ENCODE peak calls at places on chromosomes 3 and 15, in eight cellular contexts. N is GM12878, C is GM23338, W is HepG2, H is SK-N-SH, V is Panc1, Z is HCT116, D is K562. I is an unnamed sample.

GRCh38 chr3:80688814-80689213 is 921.0 kb upstream of the ROBO1 start:
- DNase-seq in H (peak), V (no peak), Z (no peak), W (peak), D (no peak), C (peak), N (no peak), I (no peak)

GRCh38 chr3:141415959-141416358 is 47.7 kb downstream of the ZBTB38 start:
- DNase-seq in H (no peak), N (no peak), D (no peak), Z (no peak), C (no peak), V (no peak), W (no peak), I (no peak)

GRCh38 chr3:98901032-98901464 is 447 bp downstream of the DCBLD2 start:
- DNase-seq in W (peak), C (peak), D (peak), Z (no peak), V (no peak), H (peak), N (no peak), I (peak)

GRCh38 chr3:173789530-173789929 is 392.0 kb downstream of the NLGN1 start:
- DNase-seq in C (no peak), H (no peak), Z (no peak), W (no peak), D (no peak), N (no peak), V (no peak), I (no peak)

GRCh38 chr15:79088426-79089205 is 2.0 kb downstream of the RASGRF1 start:
- DNase-seq in N (no peak), V (no peak), W (no peak), C (no peak), D (no peak), Z (no peak), H (no peak), I (no peak)

GRCh38 chr3:13934813-13935212 is 54.9 kb upstream of the WNT7A start:
- DNase-seq in H (no peak), C (no peak), D (no peak), N (no peak), V (no peak), Z (no peak), W (no peak), I (no peak)

GRCh38 chr3:190697901-190698300 is 164.6 kb downstream of the GMNC start:
- DNase-seq in W (no peak), H (no peak), C (no peak), D (no peak), Z (no peak), N (no peak), V (no peak), I (no peak)

GRCh38 chr3:61158676-61159075 is 92.6 kb downstream of the FHIT start:
- DNase-seq in C (no peak), V (no peak), H (no peak), Z (no peak), N (no peak), D (no peak), W (no peak), I (no peak)

GRCh38 chr15:45314960-45315359 is 62.9 kb downstream of the SLC28A2 start:
- DNase-seq in Z (no peak), V (no peak), H (no peak), C (peak), N (no peak), W (no peak), D (peak), I (no peak)

GRCh38 chr15:75366163-75366562 is 2.2 kb downstream of the MAN2C1 start:
- DNase-seq in N (no peak), D (no peak), Z (no peak), W (no peak), C (no peak), V (no peak), H (no peak), I (no peak)

GRCh38 chr3:127135241-127136023 is 57.5 kb upstream of the PRR23E start:
- DNase-seq in C (peak), H (peak), W (no peak), V (no peak), N (no peak), Z (no peak), D (peak), I (no peak)

GRCh38 chr3:13542142-13542541 is 6.8 kb upstream of the FBLN2 start:
- DNase-seq in N (no peak), Z (no peak), C (no peak), H (no peak), V (no peak), D (no peak), W (no peak), I (no peak)

GRCh38 chr3:21803604-21804003 is 52.6 kb upstream of the ZNF385D start:
- DNase-seq in V (no peak), H (no peak), C (no peak), W (no peak), N (no peak), Z (no peak), D (no peak), I (no peak)

GRCh38 chr3:78275420-78275852 is 1235.5 kb downstream of the ROBO2 start:
- DNase-seq in N (no peak), D (no peak), W (no peak), Z (no peak), H (no peak), V (no peak), C (no peak), I (no peak)

GRCh38 chr3:10405816-10406215 is 84.9 kb upstream of the SEC13 start:
- DNase-seq in V (no peak), C (no peak), W (no peak), D (no peak), N (no peak), H (no peak), Z (no peak), I (no peak)

GRCh38 chr15:25456196-25456595 is 17.4 kb upstream of the UBE3A start:
- DNase-seq in N (no peak), V (no peak), H (no peak), W (no peak), D (no peak), C (no peak), Z (no peak), I (no peak)

GRCh38 chr3:87503901-87504498 is 227.6 kb upstream of the POU1F1 start:
- DNase-seq in H (peak), W (peak), N (no peak), C (peak), V (peak), D (peak), Z (peak), I (peak)

GRCh38 chr3:15958692-15959433 is 161.1 kb upstream of the ANKRD28 start:
- DNase-seq in N (no peak), H (peak), D (no peak), Z (no peak), V (no peak), W (no peak), C (no peak), I (no peak)

GRCh38 chr15:101026686-101027272 is 107.6 kb downstream of the LRRK1 start:
- DNase-seq in W (no peak), C (no peak), H (no peak), N (no peak), V (no peak), D (no peak), Z (no peak), I (no peak)

GRCh38 chr3:194134231-194134756 is 1.7 kb upstream of the HES1 start:
- DNase-seq in Z (no peak), D (peak), V (no peak), N (no peak), C (no peak), H (peak), W (no peak), I (peak)

GRCh38 chr3:86969500-86970189 is 21.3 kb downstream of the VGLL3 start:
- DNase-seq in Z (peak), N (no peak), C (peak), H (peak), V (no peak), W (peak), D (peak), I (peak)

GRCh38 chr3:134374791-134375541 is 719 bp upstream of the AMOTL2 start:
- DNase-seq in H (no peak), V (no peak), Z (no peak), W (peak), C (peak), D (no peak), N (no peak), I (no peak)

GRCh38 chr3:156478931-156479330 is 76.0 kb downstream of the SSR3 start:
- DNase-seq in V (no peak), N (no peak), D (no peak), Z (no peak), H (no peak), W (no peak), C (no peak), I (no peak)

GRCh38 chr15:23759964-23760363 is 72.9 kb upstream of the NDN start:
- DNase-seq in V (no peak), N (no peak), H (no peak), C (peak), D (no peak), Z (no peak), W (no peak), I (no peak)

GRCh38 chr3:40877651-40878463 is 321.4 kb upstream of the CTNNB1 start:
- DNase-seq in D (no peak), W (peak), N (no peak), C (no peak), H (no peak), Z (no peak), V (no peak), I (no peak)

GRCh38 chr3:189853906-189854305 is 222.7 kb downstream of the TP63 start:
- DNase-seq in V (no peak), H (no peak), N (no peak), W (no peak), D (no peak), Z (no peak), C (no peak), I (no peak)

GRCh38 chr15:62928996-62929350 is 113.6 kb upstream of the TPM1 start:
- DNase-seq in N (no peak), C (no peak), D (no peak), H (no peak), Z (peak), W (peak), V (peak), I (no peak)

GRCh38 chr15:52277575-52277974 is 18.0 kb downstream of the MYO5C start:
- DNase-seq in W (no peak), C (no peak), N (no peak), H (no peak), V (no peak), Z (no peak), D (no peak), I (no peak)

GRCh38 chr3:159429702-159430101 is 558.9 kb upstream of the IL12A start:
- DNase-seq in C (no peak), V (no peak), W (no peak), H (no peak), Z (no peak), D (no peak), N (no peak), I (no peak)

GRCh38 chr3:159432721-159433300 is 555.8 kb upstream of the IL12A start:
- DNase-seq in V (no peak), Z (no peak), W (no peak), N (no peak), H (no peak), D (no peak), C (no peak), I (no peak)
- TF ChIP-seq REST in V (no peak), Z (no peak), W (no peak), N (no peak), H (no peak), D (no peak), C (no peak), I (no peak)

DNA sequence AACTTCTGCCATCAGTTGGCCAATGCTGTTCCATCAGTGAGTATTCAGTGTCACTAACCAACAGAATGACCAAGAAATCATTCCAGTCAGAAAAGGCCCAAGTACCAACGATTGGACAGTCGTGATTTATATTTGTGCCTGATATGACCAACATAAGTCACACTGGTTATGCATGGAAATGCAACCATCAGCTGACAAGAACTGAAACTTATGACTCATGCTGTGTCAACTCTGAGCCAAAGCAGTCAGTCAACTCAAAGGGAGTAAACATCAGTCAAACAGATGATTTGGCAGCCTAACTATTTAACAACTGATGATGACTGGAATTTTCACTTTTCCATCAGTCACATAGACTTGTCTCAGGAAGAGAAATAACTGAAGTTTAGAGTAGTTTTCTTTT is 142.4 kb downstream of the ANXA2 start:
- DNase-seq in H (no peak), W (peak), V (peak), C (no peak), N (peak), Z (peak), D (no peak), I (no peak)
- TF ChIP-seq POLR2AphosphoS5 in H (no peak), W (no peak), V (peak), C (no peak), N (no peak), Z (no peak), D (no peak), I (no peak)

DNA sequence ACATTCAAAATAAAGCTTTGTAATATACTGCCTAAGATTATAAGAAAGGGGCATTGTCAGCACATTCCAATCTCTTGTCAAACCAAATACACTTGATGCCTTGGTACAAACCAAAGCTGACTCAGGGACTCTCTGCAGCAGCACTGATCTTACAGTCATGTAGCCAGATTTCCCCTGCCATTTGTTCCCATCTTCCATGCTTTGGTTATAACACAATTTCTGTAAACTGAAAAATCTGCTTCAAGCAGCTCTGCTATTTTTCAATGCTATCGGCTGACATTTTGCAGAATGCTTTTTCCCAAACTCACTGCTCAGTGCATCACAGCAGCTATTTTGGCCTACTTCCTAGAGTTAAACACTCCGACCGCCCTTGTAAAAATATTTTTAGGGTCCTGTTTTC is 18.2 kb downstream of the PLOD2 start:
- DNase-seq in H (no peak), D (no peak), C (peak), W (no peak), V (no peak), N (no peak), Z (no peak), I (no peak)
- H3K4me3 ChIP-seq in H (no peak), D (no peak), C (no peak), W (no peak), V (no peak), N (no peak), Z (no peak), I (no peak)

GRCh38 chr15:81751321-81751720 is 294.5 kb downstream of the MEX3B start:
- DNase-seq in V (no peak), H (no peak), N (no peak), D (no peak), W (no peak), Z (no peak), C (peak), I (no peak)

GRCh38 chr15:81752149-81752942 is 293.5 kb downstream of the MEX3B start:
- DNase-seq in H (peak), D (no peak), W (no peak), N (no peak), V (no peak), C (no peak), Z (no peak), I (no peak)

GRCh38 chr15:81752974-81753373 is 292.8 kb downstream of the MEX3B start:
- DNase-seq in V (no peak), D (no peak), W (no peak), N (no peak), C (peak), H (peak), Z (peak), I (no peak)

GRCh38 chr15:81749667-81750360 is 296.0 kb downstream of the MEX3B start:
- DNase-seq in W (no peak), N (no peak), H (no peak), Z (no peak), D (no peak), V (no peak), C (no peak), I (no peak)

DNA sequence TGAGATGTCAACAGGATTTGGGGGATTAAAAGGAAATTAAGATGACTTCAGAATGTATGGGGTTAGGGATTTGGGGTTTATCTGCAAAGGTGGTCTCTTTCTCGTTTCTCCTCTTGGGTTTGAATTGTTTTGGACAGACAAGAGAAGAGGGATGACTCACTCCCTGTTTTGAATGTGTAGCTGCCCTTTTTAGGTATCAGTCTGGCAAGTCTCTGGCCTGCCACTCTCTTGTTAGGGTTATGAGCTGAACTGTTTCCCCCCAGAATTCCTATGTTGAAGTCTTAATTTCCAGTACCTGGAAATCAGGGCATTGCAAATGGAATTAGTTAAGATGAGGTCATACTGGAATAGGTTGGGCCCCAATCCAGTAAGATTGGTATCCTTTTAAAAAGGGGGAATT is 291.7 kb downstream of the MEX3B start:
- DNase-seq in V (no peak), W (no peak), Z (no peak), C (no peak), H (no peak), D (no peak), N (no peak), I (no peak)
- TF ChIP-seq REST in V (no peak), W (no peak), Z (no peak), C (no peak), H (no peak), D (no peak), N (no peak), I (no peak)

GRCh38 chr3:33062814-33063346 is 34.1 kb downstream of the GLB1 start:
- DNase-seq in Z (no peak), W (no peak), V (no peak), N (no peak), C (no peak), H (no peak), D (no peak), I (no peak)
- TF ChIP-seq POLR2AphosphoS5 in Z (no peak), W (no peak), V (no peak), N (no peak), C (no peak), H (no peak), D (no peak), I (no peak)